ENCODE peak calls at places on chromosomes 1 and 21, in eight cellular contexts. N, Y, A, U, P, E, J and B are unnamed samples.

GRCh38 chr1:33361553-33362262 is 40.8 kb upstream of the A3GALT2 start:
- DNase-seq in J (peak; percentile 68), N (no peak), P (peak; percentile 57), Y (no peak), A (no peak), U (no peak), E (no peak), B (no peak)

GRCh38 chr1:161038523-161039153 is at the start of gene TSTD1:
- DNase-seq in U (peak; percentile 52), P (peak; percentile 51), J (no peak), E (peak; percentile 85), A (peak; percentile 92), Y (peak; percentile 93), N (peak; percentile 89), B (peak; percentile 86)

GRCh38 chr1:43704838-43705237 is 2.5 kb upstream of the ST3GAL3 start:
- DNase-seq in P (no peak), A (no peak), N (no peak), Y (no peak), E (no peak), J (no peak), U (no peak), B (no peak)

GRCh38 chr1:8705104-8705503 is 112.3 kb downstream of the RERE start:
- DNase-seq in J (no peak), Y (no peak), U (no peak), P (no peak), E (no peak), N (no peak), A (peak; percentile 64), B (no peak)

GRCh38 chr1:173475564-173476196 is 1.5 kb upstream of the PRDX6 start:
- DNase-seq in U (no peak), N (no peak), E (no peak), A (no peak), J (peak; percentile 84), P (no peak), Y (no peak), B (no peak)

GRCh38 chr21:45513003-45513706 is 29.1 kb downstream of the SLC19A1 start:
- DNase-seq in N (no peak), E (no peak), U (peak; percentile 8), J (no peak), Y (peak; percentile 82), P (no peak), A (no peak), B (no peak)

GRCh38 chr21:46115441-46116188 is 17.7 kb downstream of the COL6A2 start:
- DNase-seq in U (peak; percentile 10), J (no peak), P (peak; percentile 1), N (no peak), E (no peak), A (no peak), Y (peak; percentile 56), B (no peak)

GRCh38 chr1:226443439-226443838 is 35.5 kb upstream of the PARP1 start:
- DNase-seq in U (no peak), P (no peak), A (no peak), Y (no peak), N (no peak), E (no peak), J (peak; percentile 12), B (no peak)

DNA sequence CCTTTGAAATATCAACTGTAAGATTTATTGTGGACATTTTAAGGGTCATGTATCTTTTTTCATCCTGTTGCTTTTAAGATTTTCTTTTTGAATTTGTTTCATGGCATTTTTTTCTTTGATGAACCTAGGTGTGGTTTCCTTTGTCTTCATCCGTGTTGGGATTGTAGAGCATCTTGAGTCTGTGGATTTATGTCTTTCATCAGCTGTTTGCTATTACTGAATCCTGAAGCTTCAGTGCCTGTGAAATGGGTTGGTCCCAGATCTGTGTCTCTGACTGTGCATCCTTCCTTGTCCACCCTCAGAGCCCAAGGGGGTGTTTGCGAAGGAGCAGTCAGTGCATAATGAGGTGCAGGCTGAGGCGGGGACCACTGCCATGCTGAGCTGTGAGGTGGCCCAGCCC is 37.3 kb downstream of the OBSCN start:
- DNase-seq in A (no peak), N (no peak), Y (no peak), U (no peak), P (no peak), E (no peak), J (no peak), B (no peak)
- H3K36me3 ChIP-seq in A (no peaks in the 10 kb centered on the region), N (peaks cover 28% of the 10 kb centered on the region), Y (peaks cover 16% of the 10 kb centered on the region), U (peaks cover 98% of the 10 kb centered on the region), P (peaks cover 38% of the 10 kb centered on the region), E (peaks cover 46% of the 10 kb centered on the region), J (peaks cover 48% of the 10 kb centered on the region), B (peaks cover 30% of the 10 kb centered on the region)

GRCh38 chr1:19079983-19080472 is 123.6 kb upstream of the IFFO2 start:
- DNase-seq in U (no peak), J (no peak), Y (no peak), E (no peak), P (no peak), A (no peak), N (no peak), B (no peak)

GRCh38 chr1:19078503-19078902 is 122.0 kb upstream of the IFFO2 start:
- DNase-seq in A (no peak), J (no peak), E (no peak), N (no peak), P (no peak), Y (no peak), U (no peak), B (no peak)

GRCh38 chr1:19081218-19081893 is 124.9 kb upstream of the IFFO2 start:
- DNase-seq in J (peak; percentile 74), U (no peak), N (no peak), E (no peak), A (no peak), Y (no peak), P (peak; percentile 57), B (no peak)

GRCh38 chr1:19080715-19081114 is 124.2 kb upstream of the IFFO2 start:
- DNase-seq in N (no peak), U (no peak), A (no peak), J (peak; percentile 33), Y (no peak), E (no peak), P (no peak), B (no peak)

GRCh38 chr1:19079541-19079940 is 123.1 kb upstream of the IFFO2 start:
- DNase-seq in J (no peak), U (no peak), N (no peak), Y (no peak), E (no peak), P (no peak), A (no peak), B (no peak)
- H3K36me3 ChIP-seq in J (peaks cover 67% of the 10 kb centered on the region), U (peaks cover 98% of the 10 kb centered on the region), N (peaks cover 24% of the 10 kb centered on the region), Y (peaks cover 92% of the 10 kb centered on the region), E (peaks cover 89% of the 10 kb centered on the region), P (peaks cover 95% of the 10 kb centered on the region), A (no peaks in the 10 kb centered on the region), B (peaks cover 78% of the 10 kb centered on the region)

GRCh38 chr1:51643362-51643761 is 26.5 kb downstream of the OSBPL9 start:
- DNase-seq in P (no peak), J (no peak), Y (no peak), A (no peak), E (no peak), N (no peak), U (no peak), B (no peak)

GRCh38 chr1:51644533-51645197 is 27.8 kb downstream of the OSBPL9 start:
- DNase-seq in A (no peak), N (no peak), P (no peak), Y (no peak), J (peak; percentile 87), U (no peak), E (no peak), B (no peak)

GRCh38 chr1:51638350-51638749 is 21.5 kb downstream of the OSBPL9 start:
- DNase-seq in N (no peak), J (no peak), P (no peak), Y (no peak), E (no peak), A (no peak), U (no peak), B (no peak)

GRCh38 chr1:51639694-51640093 is 22.8 kb downstream of the OSBPL9 start:
- DNase-seq in Y (no peak), U (no peak), P (no peak), J (no peak), N (no peak), E (no peak), A (no peak), B (no peak)

DNA sequence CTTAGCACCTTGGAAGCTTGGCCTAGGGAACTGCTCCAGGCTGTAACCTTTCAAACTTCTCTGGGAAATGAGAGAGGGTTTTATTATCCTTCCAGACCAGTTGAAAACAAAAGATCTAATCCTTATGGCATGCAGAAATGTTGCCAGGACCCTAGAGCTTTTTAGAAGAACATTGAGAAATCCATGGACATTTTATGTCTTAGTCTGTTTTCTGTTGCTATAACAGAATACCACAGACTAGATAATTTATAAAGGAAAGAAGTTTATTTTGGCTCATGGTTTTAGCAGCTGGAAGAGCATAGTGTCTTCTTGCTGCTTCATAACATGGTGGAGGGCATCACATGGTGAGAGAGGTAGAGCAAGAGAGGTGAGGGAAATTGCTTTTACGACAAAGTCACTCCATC is 25.8 kb downstream of the OSBPL9 start:
- DNase-seq in Y (no peak), U (no peak), E (no peak), A (no peak), P (peak; percentile 28), J (peak; percentile 91), N (no peak), B (no peak)
- H3K36me3 ChIP-seq in Y (no peaks in the 10 kb centered on the region), U (no peaks in the 10 kb centered on the region), E (no peaks in the 10 kb centered on the region), A (no peaks in the 10 kb centered on the region), P (no peaks in the 10 kb centered on the region), J (no peaks in the 10 kb centered on the region), N (no peaks in the 10 kb centered on the region), B (no peaks in the 10 kb centered on the region)

GRCh38 chr1:167679714-167680113 is 42.1 kb upstream of the MPZL1 start:
- DNase-seq in U (no peak), E (no peak), P (no peak), J (no peak), N (no peak), A (no peak), Y (no peak), B (no peak)
- H3K36me3 ChIP-seq in U (no peaks in the 10 kb centered on the region), E (peaks cover 46% of the 10 kb centered on the region), P (no peaks in the 10 kb centered on the region), J (no peaks in the 10 kb centered on the region), N (peaks cover 15% of the 10 kb centered on the region), A (no peaks in the 10 kb centered on the region), Y (no peaks in the 10 kb centered on the region), B (peaks cover 34% of the 10 kb centered on the region)